ENCODE peak calls at places on chromosomes 11 and 22, in eight cellular contexts. Z is activated CD8-positive, alpha-beta T cell treated with anti-CD3 and anti-CD28 coated beads for 36 hours; H is stimulated activated CD4-positive, alpha-beta T cell treated with anti-CD3 and anti-CD28 coated beads, Interleukin-2, amount 100 ng/mL, for 24 hours; R is lower lobe of right lung; Q is GM12891; S is CD4-positive, alpha-beta T cell; I is D341Med; Y is stromal cell of bone marrow. C is an unnamed sample.

GRCh38 chr11:2468363-2469240 is 23.8 kb downstream of the KCNQ1 start:
- DNase-seq in Z (no peak), R (no peak), H (no peak), I (no peak), Q (no peak), S (no peak), Y (no peak), C (peak; percentile 55)

GRCh38 chr11:8682219-8683114 is at the start of the genes RPL27A and TRIM66:
- DNase-seq in H (peak; percentile 100), Y (peak; percentile 92), R (peak; percentile 98), Z (peak; percentile 99), Q (peak; percentile 79), I (peak; percentile 94), S (peak; percentile 100), C (peak; percentile 100)

GRCh38 chr11:65968600-65969482 is 7.3 kb downstream of the SART1 start:
- DNase-seq in Z (no peak), Q (no peak), H (no peak), R (peak; percentile 66), S (no peak), Y (no peak), I (no peak), C (no peak)

GRCh38 chr22:41216984-41217383 is 11.9 kb downstream of the L3MBTL2 start:
- DNase-seq in R (no peak), Y (no peak), Z (no peak), S (no peak), I (no peak), Q (no peak), H (no peak), C (no peak)

GRCh38 chr22:34973016-34973415 is 92.9 kb upstream of the ISX start:
- DNase-seq in Y (no peak), R (no peak), Z (no peak), I (no peak), H (no peak), Q (no peak), S (no peak), C (no peak)

GRCh38 chr11:104015649-104016415 is 20.6 kb upstream of the DDI1 start:
- DNase-seq in H (no peak), Z (no peak), I (no peak), S (no peak), Y (no peak), R (no peak), Q (no peak), C (no peak)

GRCh38 chr11:44718612-44719390 is 8.0 kb upstream of the TSPAN18 start:
- DNase-seq in R (no peak), Z (no peak), I (no peak), Y (no peak), S (no peak), Q (no peak), H (no peak), C (no peak)

GRCh38 chr22:43824724-43825485 is 12.8 kb upstream of the EFCAB6 start:
- DNase-seq in Z (no peak), H (no peak), R (no peak), Y (no peak), I (no peak), Q (peak; percentile 10), S (no peak), C (peak; percentile 35)

GRCh38 chr11:8792636-8793035 is 110.0 kb downstream of the RPL27A start:
- DNase-seq in Q (no peak), Z (no peak), I (no peak), S (no peak), R (no peak), Y (no peak), H (no peak), C (no peak)

GRCh38 chr11:36149538-36150242 is 139.5 kb downstream of the COMMD9 start:
- DNase-seq in S (no peak), Z (peak; percentile 50), Q (peak; percentile 42), H (peak; percentile 44), I (peak; percentile 60), R (peak; percentile 43), Y (peak; percentile 97), C (peak; percentile 61)

GRCh38 chr11:72943664-72944063 is 129.5 kb downstream of the ATG16L2 start:
- DNase-seq in S (no peak), Z (no peak), Q (no peak), I (no peak), Y (no peak), H (no peak), R (no peak), C (no peak)